ENCODE peak calls at places on chromosomes 7 and 10, in seven cellular contexts. One of them, this sample, is unnamed.

GRCh38 chr10:4676566-4676965 is 149.4 kb upstream of the AKR1E2 start:
- DNase-seq in cerebellum: no peak
- DNase-seq in hippocampal formation: no peak
- DNase-seq in activated CD4-positive, alpha-beta T cell treated with anti-CD3 and anti-CD28 coated beads, Interleukin-2, amount 50 U/mL, for 48 hours: no peak
- DNase-seq in bronchial epithelial cell: no peak
- DNase-seq in NCI-H1930: no peak
- DNase-seq in DMS 273 treated with DMSO at 0.1 percent for 48 hours: no peak
- DNase-seq in this sample: no peak

GRCh38 chr7:4191525-4191924 is 490.6 kb upstream of the FOXK1 start:
- DNase-seq in hippocampal formation: no peak
- DNase-seq in DMS 273 treated with DMSO at 0.1 percent for 48 hours: no peak
- DNase-seq in bronchial epithelial cell: no peak
- DNase-seq in NCI-H1930: no peak
- DNase-seq in activated CD4-positive, alpha-beta T cell treated with anti-CD3 and anti-CD28 coated beads, Interleukin-2, amount 50 U/mL, for 48 hours: no peak
- DNase-seq in cerebellum: no peak
- DNase-seq in this sample: no peak

GRCh38 chr10:129467346-129468119 is 492 bp downstream of the MGMT start:
- DNase-seq in NCI-H1930: no peak
- DNase-seq in cerebellum: peak; percentile 11
- DNase-seq in hippocampal formation: no peak
- DNase-seq in bronchial epithelial cell: peak; percentile 5
- DNase-seq in DMS 273 treated with DMSO at 0.1 percent for 48 hours: no peak
- DNase-seq in activated CD4-positive, alpha-beta T cell treated with anti-CD3 and anti-CD28 coated beads, Interleukin-2, amount 50 U/mL, for 48 hours: peak; percentile 7
- DNase-seq in this sample: no peak

GRCh38 chr7:41292457-41292856 is 410.4 kb downstream of the INHBA start:
- DNase-seq in hippocampal formation: no peak
- DNase-seq in bronchial epithelial cell: peak; percentile 91
- DNase-seq in NCI-H1930: no peak
- DNase-seq in activated CD4-positive, alpha-beta T cell treated with anti-CD3 and anti-CD28 coated beads, Interleukin-2, amount 50 U/mL, for 48 hours: no peak
- DNase-seq in cerebellum: no peak
- DNase-seq in DMS 273 treated with DMSO at 0.1 percent for 48 hours: no peak
- DNase-seq in this sample: no peak

GRCh38 chr7:130962109-130962508 is 228.1 kb upstream of the KLF14 start:
- DNase-seq in NCI-H1930: no peak
- DNase-seq in activated CD4-positive, alpha-beta T cell treated with anti-CD3 and anti-CD28 coated beads, Interleukin-2, amount 50 U/mL, for 48 hours: no peak
- DNase-seq in DMS 273 treated with DMSO at 0.1 percent for 48 hours: no peak
- DNase-seq in bronchial epithelial cell: no peak
- DNase-seq in cerebellum: no peak
- DNase-seq in hippocampal formation: no peak
- DNase-seq in this sample: no peak

GRCh38 chr10:129945941-129946760 is 17.9 kb downstream of the EBF3 start:
- DNase-seq in NCI-H1930: no peak
- DNase-seq in cerebellum: no peak
- DNase-seq in bronchial epithelial cell: no peak
- DNase-seq in hippocampal formation: no peak
- DNase-seq in DMS 273 treated with DMSO at 0.1 percent for 48 hours: no peak
- DNase-seq in activated CD4-positive, alpha-beta T cell treated with anti-CD3 and anti-CD28 coated beads, Interleukin-2, amount 50 U/mL, for 48 hours: no peak
- DNase-seq in this sample: no peak

GRCh38 chr7:32336726-32337125 is 153.5 kb downstream of the LSM5 start:
- DNase-seq in cerebellum: no peak
- DNase-seq in NCI-H1930: no peak
- DNase-seq in hippocampal formation: no peak
- DNase-seq in DMS 273 treated with DMSO at 0.1 percent for 48 hours: no peak
- DNase-seq in bronchial epithelial cell: peak; percentile 96
- DNase-seq in activated CD4-positive, alpha-beta T cell treated with anti-CD3 and anti-CD28 coated beads, Interleukin-2, amount 50 U/mL, for 48 hours: no peak
- DNase-seq in this sample: no peak

GRCh38 chr10:35421553-35422178 is 85.4 kb downstream of the CCNY start:
- DNase-seq in cerebellum: no peak
- DNase-seq in bronchial epithelial cell: peak; percentile 86
- DNase-seq in activated CD4-positive, alpha-beta T cell treated with anti-CD3 and anti-CD28 coated beads, Interleukin-2, amount 50 U/mL, for 48 hours: no peak
- DNase-seq in hippocampal formation: no peak
- DNase-seq in DMS 273 treated with DMSO at 0.1 percent for 48 hours: no peak
- DNase-seq in NCI-H1930: no peak
- DNase-seq in this sample: no peak

GRCh38 chr10:93958834-93959233 is 34.9 kb upstream of the PLCE1 start:
- DNase-seq in bronchial epithelial cell: no peak
- DNase-seq in DMS 273 treated with DMSO at 0.1 percent for 48 hours: no peak
- DNase-seq in hippocampal formation: no peak
- DNase-seq in NCI-H1930: no peak
- DNase-seq in activated CD4-positive, alpha-beta T cell treated with anti-CD3 and anti-CD28 coated beads, Interleukin-2, amount 50 U/mL, for 48 hours: no peak
- DNase-seq in cerebellum: no peak
- DNase-seq in this sample: no peak

GRCh38 chr10:416091-416515 is 273.4 kb downstream of the DIP2C start:
- DNase-seq in NCI-H1930: no peak
- DNase-seq in cerebellum: no peak
- DNase-seq in bronchial epithelial cell: no peak
- DNase-seq in hippocampal formation: no peak
- DNase-seq in DMS 273 treated with DMSO at 0.1 percent for 48 hours: no peak
- DNase-seq in activated CD4-positive, alpha-beta T cell treated with anti-CD3 and anti-CD28 coated beads, Interleukin-2, amount 50 U/mL, for 48 hours: no peak
- DNase-seq in this sample: no peak

GRCh38 chr10:127148933-127149220 is 47.5 kb downstream of the INSYN2A start:
- DNase-seq in hippocampal formation: no peak
- DNase-seq in bronchial epithelial cell: peak; percentile 95
- DNase-seq in DMS 273 treated with DMSO at 0.1 percent for 48 hours: no peak
- DNase-seq in NCI-H1930: no peak
- DNase-seq in activated CD4-positive, alpha-beta T cell treated with anti-CD3 and anti-CD28 coated beads, Interleukin-2, amount 50 U/mL, for 48 hours: no peak
- DNase-seq in cerebellum: no peak
- DNase-seq in this sample: no peak

This sample was measured in left colon.